ENCODE peak calls at places on chromosomes 16 and 17, in six cellular contexts. One of them, this sample, is unnamed.

GRCh38 chr16:10189861-10190390 is 7.7 kb upstream of the GRIN2A start:
- DNase-seq in uterus: no peak
- DNase-seq in AG04450: no peak
- DNase-seq in AG04449: no peak
- DNase-seq in foreskin fibroblast: no peak
- DNase-seq in GM06990: no peak
- DNase-seq in this sample: no peak

GRCh38 chr16:56743840-56744239 is 13.9 kb downstream of the NUP93 start:
- DNase-seq in uterus: peak
- DNase-seq in AG04450: no peak
- DNase-seq in AG04449: no peak
- DNase-seq in foreskin fibroblast: peak
- DNase-seq in GM06990: no peak
- DNase-seq in this sample: peak

GRCh38 chr17:64611374-64611773 is 50.7 kb downstream of the SMURF2 start:
- DNase-seq in uterus: no peak
- DNase-seq in AG04450: no peak
- DNase-seq in AG04449: no peak
- DNase-seq in foreskin fibroblast: no peak
- DNase-seq in GM06990: no peak
- DNase-seq in this sample: no peak

GRCh38 chr16:25030420-25031131 is 15.4 kb upstream of the ARHGAP17 start:
- DNase-seq in uterus: no peak
- DNase-seq in AG04450: no peak
- DNase-seq in AG04449: no peak
- DNase-seq in foreskin fibroblast: no peak
- DNase-seq in GM06990: no peak
- DNase-seq in this sample: no peak

GRCh38 chr17:17152385-17152784 is 53.7 kb downstream of the PLD6 start:
- DNase-seq in uterus: no peak
- DNase-seq in AG04450: no peak
- DNase-seq in AG04449: no peak
- DNase-seq in foreskin fibroblast: no peak
- DNase-seq in GM06990: no peak
- DNase-seq in this sample: no peak

GRCh38 chr16:4309833-4310266 is 6.0 kb upstream of the GLIS2 start:
- DNase-seq in uterus: no peak
- DNase-seq in AG04450: peak
- DNase-seq in AG04449: no peak
- DNase-seq in foreskin fibroblast: peak
- DNase-seq in GM06990: peak
- DNase-seq in this sample: peak

GRCh38 chr16:4064950-4065352 is 51.3 kb downstream of the ADCY9 start:
- DNase-seq in uterus: no peak
- DNase-seq in AG04450: no peak
- DNase-seq in AG04449: no peak
- DNase-seq in foreskin fibroblast: no peak
- DNase-seq in GM06990: no peak
- DNase-seq in this sample: no peak

GRCh38 chr16:74570412-74571301 is 36.3 kb downstream of the GLG1 start:
- DNase-seq in uterus: no peak
- DNase-seq in AG04450: no peak
- DNase-seq in AG04449: no peak
- DNase-seq in foreskin fibroblast: no peak
- DNase-seq in GM06990: no peak
- DNase-seq in this sample: no peak

GRCh38 chr17:4854181-4854681 is 21.1 kb downstream of the MINK1 start:
- DNase-seq in uterus: no peak
- DNase-seq in AG04450: peak
- DNase-seq in AG04449: no peak
- DNase-seq in foreskin fibroblast: peak
- DNase-seq in GM06990: no peak
- DNase-seq in this sample: no peak

GRCh38 chr16:49019826-49020401 is 261.7 kb downstream of the CBLN1 start:
- DNase-seq in uterus: no peak
- DNase-seq in AG04450: no peak
- DNase-seq in AG04449: no peak
- DNase-seq in foreskin fibroblast: no peak
- DNase-seq in GM06990: no peak
- DNase-seq in this sample: no peak

GRCh38 chr16:15866451-15866850 is 9.6 kb upstream of the MYH11 start:
- DNase-seq in uterus: no peak
- DNase-seq in AG04450: no peak
- DNase-seq in AG04449: no peak
- DNase-seq in foreskin fibroblast: peak
- DNase-seq in GM06990: no peak
- DNase-seq in this sample: no peak

GRCh38 chr17:1810450-1811103 is 19.1 kb downstream of the SMYD4 start:
- DNase-seq in uterus: no peak
- DNase-seq in AG04450: no peak
- DNase-seq in AG04449: no peak
- DNase-seq in foreskin fibroblast: no peak
- DNase-seq in GM06990: no peak
- DNase-seq in this sample: no peak

GRCh38 chr17:11031787-11032186 is 193.9 kb upstream of the PIRT start:
- DNase-seq in uterus: no peak
- DNase-seq in AG04450: no peak
- DNase-seq in AG04449: no peak
- DNase-seq in foreskin fibroblast: no peak
- DNase-seq in GM06990: no peak
- DNase-seq in this sample: no peak

GRCh38 chr17:39738568-39738901 is 797 bp downstream of the GRB7 start:
- DNase-seq in uterus: no peak
- DNase-seq in AG04450: no peak
- DNase-seq in AG04449: no peak
- DNase-seq in foreskin fibroblast: no peak
- DNase-seq in GM06990: no peak
- DNase-seq in this sample: no peak

GRCh38 chr17:20206591-20206990 is 197.4 kb downstream of the SPECC1 start:
- DNase-seq in uterus: no peak
- DNase-seq in AG04450: peak
- DNase-seq in AG04449: no peak
- DNase-seq in foreskin fibroblast: peak
- DNase-seq in GM06990: no peak
- DNase-seq in this sample: peak

DNA sequence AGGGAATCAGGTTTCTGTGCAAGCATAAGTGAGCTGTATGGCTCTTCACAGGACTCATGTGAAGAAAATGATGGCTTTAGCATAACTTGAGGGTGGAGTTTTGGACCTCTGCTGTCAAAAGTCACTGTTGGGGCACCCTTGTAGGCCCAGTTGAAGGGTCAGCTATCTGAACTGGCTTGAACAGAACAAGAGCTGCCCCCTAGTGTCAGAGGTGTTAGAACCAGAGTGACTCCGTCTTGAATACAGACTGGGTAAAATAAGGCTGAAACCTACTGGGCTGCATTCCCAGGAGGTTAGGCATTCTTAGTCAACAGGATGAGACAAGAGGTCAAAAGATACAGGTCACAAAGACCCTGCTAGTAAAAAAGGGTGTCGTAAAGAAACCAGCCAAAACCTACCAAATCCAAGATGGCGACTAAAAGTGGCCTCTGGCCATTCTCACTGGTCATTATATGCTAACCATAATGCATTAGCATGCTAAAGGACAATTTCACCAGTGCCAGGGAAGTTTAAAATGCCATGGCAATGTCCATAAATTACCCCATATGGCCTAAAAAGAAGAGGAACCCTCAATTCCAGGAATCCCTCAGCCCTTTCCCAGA is 484.0 kb upstream of the ERCC4 start:
- DNase-seq in uterus: no peak
- DNase-seq in AG04450: no peak
- DNase-seq in AG04449: no peak
- DNase-seq in foreskin fibroblast: no peak
- DNase-seq in GM06990: no peak
- DNase-seq in this sample: no peak
- TF ChIP-seq CTCF in uterus: no peak
- TF ChIP-seq CTCF in AG04450: no peak
- TF ChIP-seq CTCF in AG04449: no peak
- TF ChIP-seq CTCF in foreskin fibroblast: no peak
- TF ChIP-seq CTCF in GM06990: peak
- TF ChIP-seq CTCF in this sample: no peak

GRCh38 chr16:59591480-59591879 is 857.4 kb upstream of the GOT2 start:
- DNase-seq in uterus: no peak
- DNase-seq in AG04450: no peak
- DNase-seq in AG04449: peak
- DNase-seq in foreskin fibroblast: peak
- DNase-seq in GM06990: no peak
- DNase-seq in this sample: no peak
- TF ChIP-seq CTCF in uterus: no peak
- TF ChIP-seq CTCF in AG04450: no peak
- TF ChIP-seq CTCF in AG04449: no peak
- TF ChIP-seq CTCF in foreskin fibroblast: no peak
- TF ChIP-seq CTCF in GM06990: no peak
- TF ChIP-seq CTCF in this sample: peak

GRCh38 chr16:35386619-35387018 is 1927.2 kb downstream of the TP53TG3F start:
- DNase-seq in uterus: no peak
- DNase-seq in AG04450: no peak
- DNase-seq in AG04449: no peak
- DNase-seq in foreskin fibroblast: no peak
- DNase-seq in GM06990: no peak
- DNase-seq in this sample: no peak

GRCh38 chr16:35391328-35391727 is 1931.9 kb downstream of the TP53TG3F start:
- DNase-seq in uterus: no peak
- DNase-seq in AG04450: no peak
- DNase-seq in AG04449: no peak
- DNase-seq in foreskin fibroblast: peak
- DNase-seq in GM06990: no peak
- DNase-seq in this sample: peak
- TF ChIP-seq CTCF in uterus: no peak
- TF ChIP-seq CTCF in AG04450: peak
- TF ChIP-seq CTCF in AG04449: no peak
- TF ChIP-seq CTCF in foreskin fibroblast: peak
- TF ChIP-seq CTCF in GM06990: peak
- TF ChIP-seq CTCF in this sample: peak

DNA sequence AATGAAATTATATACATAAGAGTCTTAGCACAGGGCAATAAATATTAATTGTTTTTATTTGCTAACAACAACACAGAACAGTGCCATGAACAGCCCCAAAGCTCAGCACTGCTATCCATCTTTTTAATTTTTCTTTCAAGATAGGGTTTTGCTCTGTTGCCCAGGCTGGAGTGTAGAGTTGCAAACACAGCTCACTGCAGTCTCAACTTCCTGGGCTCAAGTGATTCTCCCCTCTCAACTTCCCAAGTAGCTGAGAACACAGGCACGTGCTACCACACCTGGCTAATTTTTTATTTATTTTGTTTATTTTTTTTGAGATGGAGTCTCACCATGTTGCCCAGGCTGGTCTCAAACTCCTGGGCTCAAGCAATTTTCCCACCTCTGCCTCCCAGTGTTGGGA is 47.6 kb upstream of the AKAP1 start:
- DNase-seq in uterus: no peak
- DNase-seq in AG04450: no peak
- DNase-seq in AG04449: no peak
- DNase-seq in foreskin fibroblast: no peak
- DNase-seq in GM06990: no peak
- DNase-seq in this sample: no peak
- TF ChIP-seq CTCF in uterus: no peak
- TF ChIP-seq CTCF in AG04450: no peak
- TF ChIP-seq CTCF in AG04449: no peak
- TF ChIP-seq CTCF in foreskin fibroblast: no peak
- TF ChIP-seq CTCF in GM06990: no peak
- TF ChIP-seq CTCF in this sample: no peak

DNA sequence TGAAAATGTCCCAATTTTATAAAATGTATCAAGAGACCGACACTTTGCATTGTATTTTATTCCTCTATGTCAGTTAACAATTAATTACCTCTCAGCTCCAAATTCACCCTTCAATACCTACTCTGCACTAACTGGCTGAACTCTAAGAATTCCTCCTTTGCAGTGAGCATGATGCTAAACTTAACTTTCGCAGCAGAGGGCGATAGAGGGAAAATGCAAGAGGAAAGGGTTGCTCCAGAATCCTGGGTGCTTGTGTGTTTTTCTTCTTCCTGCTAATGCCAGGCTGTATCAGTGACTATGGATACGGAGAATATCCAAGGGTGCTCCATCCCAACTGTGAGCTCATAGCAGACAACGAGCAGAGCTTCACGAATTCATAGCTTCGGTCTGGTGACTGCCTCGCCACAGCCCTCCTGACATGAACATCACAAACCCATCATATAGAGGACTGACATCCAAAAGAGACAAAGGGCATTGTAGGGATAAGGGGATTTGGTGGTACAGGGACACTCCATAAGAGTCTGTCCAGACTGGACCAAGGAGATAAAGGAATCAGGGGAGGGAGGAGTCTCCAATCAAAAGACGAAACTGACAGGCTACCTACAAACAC is 172.9 kb downstream of the STX8 start:
- DNase-seq in uterus: no peak
- DNase-seq in AG04450: no peak
- DNase-seq in AG04449: no peak
- DNase-seq in foreskin fibroblast: peak
- DNase-seq in GM06990: no peak
- DNase-seq in this sample: peak
- TF ChIP-seq CTCF in uterus: no peak
- TF ChIP-seq CTCF in AG04450: peak
- TF ChIP-seq CTCF in AG04449: peak
- TF ChIP-seq CTCF in foreskin fibroblast: peak
- TF ChIP-seq CTCF in GM06990: peak
- TF ChIP-seq CTCF in this sample: peak

GRCh38 chr17:48522990-48523389 is 7.8 kb downstream of the HOXB1 start:
- DNase-seq in uterus: no peak
- DNase-seq in AG04450: no peak
- DNase-seq in AG04449: no peak
- DNase-seq in foreskin fibroblast: no peak
- DNase-seq in GM06990: no peak
- DNase-seq in this sample: no peak
- TF ChIP-seq CTCF in uterus: no peak
- TF ChIP-seq CTCF in AG04450: peak
- TF ChIP-seq CTCF in AG04449: peak
- TF ChIP-seq CTCF in foreskin fibroblast: peak
- TF ChIP-seq CTCF in GM06990: no peak
- TF ChIP-seq CTCF in this sample: peak

DNA sequence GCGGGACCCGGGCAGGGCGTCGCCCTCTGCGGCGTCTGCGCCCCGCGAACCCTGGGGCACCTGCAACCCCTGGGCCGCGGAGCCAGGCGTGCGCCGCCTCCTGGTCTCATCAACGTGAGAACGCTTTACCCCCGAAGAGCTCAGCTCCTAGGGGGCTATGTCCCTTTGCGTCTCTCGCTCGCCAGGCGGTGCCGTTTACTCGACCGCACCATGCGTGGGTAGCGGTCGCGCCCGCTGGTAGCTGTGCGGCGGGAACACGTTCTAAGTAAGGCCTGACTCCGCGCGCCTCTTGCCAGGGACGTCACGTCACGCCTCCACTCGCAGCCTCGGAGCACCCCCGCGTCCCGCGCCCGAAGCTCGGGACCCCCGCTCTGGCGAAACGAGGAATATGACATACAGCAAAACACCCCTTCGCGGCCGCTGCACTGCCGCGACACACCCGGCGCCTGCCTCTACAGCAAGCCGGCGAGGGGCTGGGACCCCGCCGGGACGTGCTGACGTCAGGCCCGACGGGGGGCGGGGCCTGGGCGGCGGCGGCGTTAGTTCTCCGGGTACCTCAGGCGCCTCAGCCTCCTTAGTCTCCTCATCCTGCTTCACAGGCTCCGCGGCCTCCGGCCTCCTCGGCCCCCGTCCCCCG is at the start of gene RAB11FIP3:
- DNase-seq in uterus: peak
- DNase-seq in AG04450: no peak
- DNase-seq in AG04449: no peak
- DNase-seq in foreskin fibroblast: peak
- DNase-seq in GM06990: peak
- DNase-seq in this sample: peak
- TF ChIP-seq CTCF in uterus: no peak
- TF ChIP-seq CTCF in AG04450: peak
- TF ChIP-seq CTCF in AG04449: peak
- TF ChIP-seq CTCF in foreskin fibroblast: peak
- TF ChIP-seq CTCF in GM06990: peak
- TF ChIP-seq CTCF in this sample: peak